ENCODE peak calls at places on chromosome 1, in seven cellular contexts. I, R, Z, C, G, U and J are unnamed samples.

GRCh38 chr1:57927003-57927402 is 503.1 kb upstream of the DAB1 start:
- DNase-seq in I (no peak), R (no peak), Z (no peak), C (no peak), G (no peak), U (no peak), J (no peak)

GRCh38 chr1:234406871-234407270 is 33.6 kb downstream of the COA6 start:
- DNase-seq in I (no peak), R (no peak), Z (no peak), C (no peak), G (no peak), U (no peak), J (no peak)

GRCh38 chr1:204331847-204332487 is 27.8 kb downstream of the PLEKHA6 start:
- DNase-seq in I (no peak), R (no peak), Z (no peak), C (no peak), G (no peak), U (no peak), J (no peak)

GRCh38 chr1:82042306-82042705 is 241.6 kb downstream of the ADGRL2 start:
- DNase-seq in I (no peak), R (no peak), Z (no peak), C (no peak), G (no peak), U (no peak), J (peak)

GRCh38 chr1:21882721-21883415 is 54.2 kb downstream of the HSPG2 start:
- DNase-seq in I (no peak), R (no peak), Z (no peak), C (no peak), G (no peak), U (no peak), J (no peak)

GRCh38 chr1:74528123-74528522 is 15.7 kb upstream of the LRRC53 start:
- DNase-seq in I (no peak), R (no peak), Z (no peak), C (no peak), G (no peak), U (no peak), J (no peak)

GRCh38 chr1:244557565-244557964 is 95.4 kb upstream of the DESI2 start:
- DNase-seq in I (no peak), R (no peak), Z (no peak), C (no peak), G (no peak), U (no peak), J (no peak)

GRCh38 chr1:107430540-107431228 is 289.8 kb downstream of the NTNG1 start:
- DNase-seq in I (peak), R (peak), Z (peak), C (peak), G (peak), U (peak), J (peak)

GRCh38 chr1:119080586-119080985 is 59.9 kb downstream of the WARS2 start:
- DNase-seq in I (no peak), R (no peak), Z (peak), C (peak), G (peak), U (peak), J (no peak)

DNA sequence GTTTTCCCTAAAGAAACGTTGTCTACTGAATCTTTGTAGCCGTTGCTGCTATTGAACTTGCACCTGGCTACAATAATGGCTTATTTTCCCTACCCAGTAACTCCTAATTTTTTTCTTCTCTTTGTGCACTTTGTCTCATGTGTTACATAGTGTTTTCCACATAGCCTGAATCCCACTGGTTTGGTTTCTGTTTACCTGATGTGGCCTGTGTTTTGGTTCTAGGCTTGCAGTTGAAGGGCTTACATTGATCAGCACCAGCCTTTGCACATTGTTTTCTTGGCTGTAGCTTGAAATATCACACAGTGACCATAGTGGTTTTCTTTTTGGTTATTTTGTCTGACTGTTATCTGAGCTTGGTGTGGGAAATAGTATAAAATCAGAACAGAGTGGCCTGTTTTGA is 29.5 kb downstream of the ST3GAL3 start:
- DNase-seq in I (no peak), R (no peak), Z (no peak), C (no peak), G (no peak), U (no peak), J (no peak)
- TF ChIP-seq EZH2phosphoT487 in I (no peak), R (no peak), Z (no peak), C (no peak), G (no peak), U (no peak), J (no peak)

DNA sequence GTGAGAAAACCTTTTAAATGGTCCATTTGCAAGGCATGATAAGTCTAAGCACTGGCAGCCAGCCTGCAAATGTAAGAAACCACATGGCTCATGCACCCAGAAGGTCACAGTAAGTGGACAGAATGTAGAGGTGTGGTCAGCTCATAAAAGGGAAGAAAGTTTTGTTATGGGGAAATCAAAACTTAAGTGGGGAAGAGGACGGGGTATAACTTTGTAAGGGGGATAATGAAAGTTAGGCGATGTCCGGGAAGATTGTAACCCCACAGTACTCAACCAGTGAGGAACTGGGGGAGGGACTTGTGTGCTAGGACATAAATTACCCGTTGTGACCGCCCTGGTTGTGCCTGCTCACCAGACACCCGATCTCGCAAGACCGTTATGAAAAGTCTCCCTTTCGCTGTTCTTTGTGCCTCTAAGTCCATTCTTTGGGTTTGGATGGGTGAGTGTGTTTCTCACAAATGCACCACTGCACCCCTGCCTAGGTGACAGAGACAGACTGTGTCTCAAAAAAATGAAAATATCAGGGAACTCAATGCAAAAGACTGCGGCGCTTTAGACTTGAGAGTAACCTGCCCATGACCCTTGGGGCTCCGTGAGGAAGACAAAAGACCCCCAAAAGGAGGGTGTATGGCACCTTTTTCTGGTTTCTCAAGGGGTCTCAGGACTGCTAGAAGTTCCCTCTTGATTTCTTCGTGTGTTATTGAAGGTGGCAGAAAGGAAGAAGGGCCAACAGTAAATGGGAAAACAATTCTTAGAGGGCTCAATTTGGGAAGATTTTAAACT is 28.6 kb upstream of the ZNF496 start:
- DNase-seq in I (no peak), R (no peak), Z (no peak), C (no peak), G (no peak), U (peak), J (no peak)
- H3K4me3 ChIP-seq in I (no peak), R (no peak), Z (no peak), C (no peak), G (no peak), U (peak), J (no peak)

DNA sequence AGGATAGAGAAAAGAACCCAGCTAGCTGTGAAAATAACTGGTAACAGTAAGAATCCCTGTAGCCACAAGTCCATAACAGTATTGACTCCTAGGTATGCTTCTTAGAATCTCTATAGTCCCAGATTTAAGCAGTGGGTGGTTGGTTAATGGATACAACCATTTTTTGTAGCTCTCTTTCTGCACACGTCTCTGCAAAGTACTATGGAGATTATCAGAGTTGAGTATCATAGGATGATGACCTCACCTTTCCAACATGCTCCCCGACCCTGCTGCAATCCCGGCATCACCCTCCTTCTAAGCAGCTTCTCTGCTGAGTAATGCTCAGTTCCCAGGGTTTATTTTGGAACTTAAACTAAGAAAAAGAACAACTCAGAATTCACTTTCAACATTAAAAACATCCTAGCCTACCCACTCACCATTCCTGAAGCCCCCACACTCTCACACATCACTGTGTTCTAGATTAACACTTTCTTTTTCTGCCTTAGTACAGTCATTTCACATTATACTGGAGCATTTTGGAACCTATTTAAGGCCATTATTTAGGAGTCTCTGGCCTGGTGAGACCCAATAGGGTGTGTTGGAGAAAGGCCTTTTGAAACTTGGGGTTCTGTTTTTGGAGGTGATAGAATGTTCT is 2.7 kb downstream of the MLLT11 start:
- DNase-seq in I (peak), R (peak), Z (peak), C (no peak), G (no peak), U (peak), J (no peak)
- TF ChIP-seq EZH2phosphoT487 in I (no peak), R (no peak), Z (no peak), C (no peak), G (no peak), U (no peak), J (no peak)

DNA sequence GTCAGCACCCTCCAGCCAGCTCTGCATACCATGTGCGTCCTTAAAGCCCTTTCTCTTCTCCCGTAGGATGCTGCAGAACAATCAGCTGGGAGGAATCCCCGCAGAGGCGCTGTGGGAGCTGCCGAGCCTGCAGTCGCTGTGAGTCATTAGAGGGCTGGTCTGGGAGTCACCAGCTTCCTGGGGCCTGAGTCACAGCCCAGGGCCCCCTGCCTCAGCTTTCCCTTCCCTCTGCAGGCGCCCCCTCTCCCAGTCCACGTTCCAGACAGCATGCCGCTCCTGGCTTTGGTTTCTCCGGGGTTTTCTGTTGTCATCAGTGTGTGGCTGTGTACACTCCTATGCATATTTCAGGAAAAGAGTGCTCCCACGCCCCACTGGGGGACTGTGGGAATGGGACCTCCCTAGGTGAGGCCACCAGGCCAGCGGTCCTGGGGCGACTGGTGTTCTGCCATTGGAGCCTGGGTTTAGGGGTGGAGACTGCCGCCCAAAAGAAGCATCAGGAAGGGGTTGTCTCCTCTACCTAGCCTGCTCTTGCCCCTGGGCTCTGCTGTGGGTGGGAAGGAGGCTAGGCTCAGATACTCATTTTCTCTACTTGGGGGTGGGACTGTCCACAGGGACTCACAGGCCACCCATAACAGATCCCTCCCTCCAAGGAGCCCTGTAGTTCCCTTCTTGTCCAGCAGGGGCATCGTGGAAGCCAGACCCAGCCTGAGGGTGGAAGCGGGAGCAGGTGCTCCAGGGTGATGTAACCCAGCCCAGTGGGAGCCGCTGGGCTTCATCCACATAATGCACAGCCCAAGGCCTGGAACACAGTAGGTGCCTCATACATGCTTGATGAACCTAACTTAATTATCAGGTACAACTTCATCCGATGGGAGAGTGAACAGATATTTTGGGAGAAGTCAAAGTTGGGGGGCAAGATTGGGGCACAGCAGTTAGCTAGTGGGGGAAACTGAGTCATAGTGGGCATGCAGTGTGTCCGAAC is 42.5 kb downstream of the LGR6 start:
- DNase-seq in I (peak), R (peak), Z (peak), C (peak), G (peak), U (peak), J (peak)
- H3K4me3 ChIP-seq in I (no peak), R (peak), Z (peak), C (no peak), G (no peak), U (peak), J (no peak)

DNA sequence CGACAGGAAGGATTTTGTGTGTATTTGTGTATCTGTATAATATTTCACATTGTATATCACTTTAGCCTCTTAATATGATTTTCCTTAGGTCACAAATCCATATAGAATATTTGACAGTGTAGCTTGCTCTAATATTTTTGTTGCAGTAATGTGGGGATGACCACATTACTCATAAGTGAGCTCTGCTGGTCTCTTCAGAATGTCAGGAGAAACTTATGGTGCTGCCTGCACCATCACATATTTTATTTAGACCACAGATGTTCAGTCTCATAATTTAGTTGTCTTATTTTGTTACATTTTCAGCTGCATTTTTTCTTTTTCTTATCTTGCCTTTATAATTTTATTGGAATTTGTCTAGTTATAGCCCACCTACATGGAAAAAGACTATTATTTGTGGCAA is 205.3 kb downstream of the PBX1 start:
- DNase-seq in I (no peak), R (no peak), Z (no peak), C (no peak), G (no peak), U (peak), J (no peak)
- TF ChIP-seq EZH2phosphoT487 in I (no peak), R (no peak), Z (no peak), C (no peak), G (no peak), U (no peak), J (no peak)

GRCh38 chr1:71859806-71860205 is 422.5 kb downstream of the NEGR1 start:
- DNase-seq in I (no peak), R (no peak), Z (no peak), C (no peak), G (no peak), U (no peak), J (no peak)
- H3K4me3 ChIP-seq in I (no peak), R (no peak), Z (no peak), C (no peak), G (no peak), U (no peak), J (no peak)

DNA sequence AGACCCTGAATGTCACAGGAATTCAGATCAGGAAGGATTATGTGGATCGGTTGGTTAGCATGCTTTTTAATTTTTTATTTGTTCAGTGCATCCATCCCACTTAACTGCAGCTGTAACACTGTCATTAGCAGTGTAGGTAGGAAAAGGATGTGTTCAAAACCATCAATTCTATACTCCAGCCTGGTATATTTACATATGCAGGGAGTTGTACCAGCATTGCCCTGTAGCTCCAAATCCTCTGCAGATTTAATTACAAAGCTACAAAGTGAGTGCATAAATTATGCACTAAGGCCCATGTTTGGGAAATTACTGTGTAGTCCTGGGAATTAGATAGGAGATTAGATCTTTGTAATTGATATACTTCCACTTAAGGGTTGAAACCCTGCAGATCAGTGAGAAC is 15.9 kb upstream of the OSBPL9 start:
- DNase-seq in I (no peak), R (peak), Z (no peak), C (no peak), G (no peak), U (no peak), J (no peak)
- TF ChIP-seq EZH2phosphoT487 in I (no peak), R (no peak), Z (no peak), C (no peak), G (no peak), U (no peak), J (no peak)

GRCh38 chr1:51331206-51332100 is 1.1 kb upstream of the TTC39A start:
- DNase-seq in I (peak), R (peak), Z (peak), C (peak), G (no peak), U (peak), J (no peak)
- H3K4me3 ChIP-seq in I (no peak), R (no peak), Z (peak), C (peak), G (no peak), U (no peak), J (no peak)